ENCODE peak calls at places on chromosomes 11 and 22, in four cellular contexts. One of them, this sample, is unnamed.

GRCh38 chr11:107859459-107860239 is 1.1 kb upstream of the SLC35F2 start:
- DNase-seq in fibroblast of mammary gland: peak
- DNase-seq in CD4-positive, CD25-positive, alpha-beta regulatory T cell: peak
- DNase-seq in CD4-positive, alpha-beta memory T cell: no peak
- DNase-seq in this sample: no peak

GRCh38 chr22:19727310-19728150 is 4.2 kb downstream of the GP1BB start:
- DNase-seq in fibroblast of mammary gland: no peak
- DNase-seq in CD4-positive, alpha-beta memory T cell: no peak
- DNase-seq in CD4-positive, CD25-positive, alpha-beta regulatory T cell: no peak
- DNase-seq in this sample: no peak

GRCh38 chr11:122711831-122712378 is 56.4 kb downstream of the UBASH3B start:
- DNase-seq in fibroblast of mammary gland: no peak
- DNase-seq in CD4-positive, alpha-beta memory T cell: no peak
- DNase-seq in CD4-positive, CD25-positive, alpha-beta regulatory T cell: no peak
- DNase-seq in this sample: no peak

GRCh38 chr22:20015971-20016733 is 471 bp downstream of the ARVCF start:
- DNase-seq in CD4-positive, CD25-positive, alpha-beta regulatory T cell: no peak
- DNase-seq in fibroblast of mammary gland: no peak
- DNase-seq in CD4-positive, alpha-beta memory T cell: no peak
- DNase-seq in this sample: no peak

GRCh38 chr11:2120359-2121100 is 18.7 kb downstream of the IGF2 start:
- DNase-seq in CD4-positive, alpha-beta memory T cell: no peak
- DNase-seq in CD4-positive, CD25-positive, alpha-beta regulatory T cell: no peak
- DNase-seq in fibroblast of mammary gland: no peak
- DNase-seq in this sample: no peak

GRCh38 chr11:120306519-120307242 is 18.4 kb upstream of the TLCD5 start:
- DNase-seq in CD4-positive, CD25-positive, alpha-beta regulatory T cell: no peak
- DNase-seq in CD4-positive, alpha-beta memory T cell: no peak
- DNase-seq in fibroblast of mammary gland: peak
- DNase-seq in this sample: no peak

GRCh38 chr11:121538054-121538453 is 85.3 kb upstream of the SORL1-AS1 start:
- DNase-seq in CD4-positive, alpha-beta memory T cell: no peak
- DNase-seq in CD4-positive, CD25-positive, alpha-beta regulatory T cell: peak
- DNase-seq in fibroblast of mammary gland: no peak
- DNase-seq in this sample: no peak

GRCh38 chr22:21064917-21065864 is 19.4 kb downstream of the LRRC74B start:
- DNase-seq in fibroblast of mammary gland: no peak
- DNase-seq in CD4-positive, CD25-positive, alpha-beta regulatory T cell: no peak
- DNase-seq in CD4-positive, alpha-beta memory T cell: no peak
- DNase-seq in this sample: no peak

GRCh38 chr11:46363455-46363920 is 16.2 kb downstream of the DGKZ start:
- DNase-seq in CD4-positive, alpha-beta memory T cell: no peak
- DNase-seq in fibroblast of mammary gland: peak
- DNase-seq in CD4-positive, CD25-positive, alpha-beta regulatory T cell: no peak
- DNase-seq in this sample: no peak

GRCh38 chr11:66850588-66851250 is 6.1 kb upstream of the LRFN4 start:
- DNase-seq in CD4-positive, CD25-positive, alpha-beta regulatory T cell: no peak
- DNase-seq in fibroblast of mammary gland: no peak
- DNase-seq in CD4-positive, alpha-beta memory T cell: no peak
- DNase-seq in this sample: no peak

GRCh38 chr22:41092023-41092817 is at the start of gene EP300:
- DNase-seq in fibroblast of mammary gland: peak
- DNase-seq in CD4-positive, alpha-beta memory T cell: peak
- DNase-seq in CD4-positive, CD25-positive, alpha-beta regulatory T cell: peak
- DNase-seq in this sample: peak

GRCh38 chr11:117143871-117144476 is at the start of gene PAFAH1B2:
- DNase-seq in CD4-positive, CD25-positive, alpha-beta regulatory T cell: peak
- DNase-seq in fibroblast of mammary gland: peak
- DNase-seq in CD4-positive, alpha-beta memory T cell: peak
- DNase-seq in this sample: peak

GRCh38 chr11:78261367-78261766 is 72.6 kb downstream of the USP35 start:
- DNase-seq in CD4-positive, CD25-positive, alpha-beta regulatory T cell: no peak
- DNase-seq in CD4-positive, alpha-beta memory T cell: no peak
- DNase-seq in fibroblast of mammary gland: no peak
- DNase-seq in this sample: no peak

GRCh38 chr11:69617682-69618081 is 23.3 kb upstream of the CCND1 start:
- DNase-seq in CD4-positive, alpha-beta memory T cell: no peak
- DNase-seq in fibroblast of mammary gland: no peak
- DNase-seq in CD4-positive, CD25-positive, alpha-beta regulatory T cell: no peak
- DNase-seq in this sample: no peak

GRCh38 chr11:72278911-72279310 is 34.9 kb upstream of the PHOX2A start:
- DNase-seq in CD4-positive, alpha-beta memory T cell: no peak
- DNase-seq in fibroblast of mammary gland: peak
- DNase-seq in CD4-positive, CD25-positive, alpha-beta regulatory T cell: no peak
- DNase-seq in this sample: no peak

GRCh38 chr11:118488480-118489109 is 38.7 kb upstream of the TTC36 start:
- DNase-seq in CD4-positive, CD25-positive, alpha-beta regulatory T cell: peak
- DNase-seq in fibroblast of mammary gland: peak
- DNase-seq in CD4-positive, alpha-beta memory T cell: peak
- DNase-seq in this sample: peak

GRCh38 chr22:31080164-31080847 is 812 bp upstream of the SMTN start:
- DNase-seq in CD4-positive, CD25-positive, alpha-beta regulatory T cell: no peak
- DNase-seq in fibroblast of mammary gland: no peak
- DNase-seq in CD4-positive, alpha-beta memory T cell: no peak
- DNase-seq in this sample: no peak

GRCh38 chr11:7442588-7443215 is 42.6 kb upstream of the OLFML1 start:
- DNase-seq in CD4-positive, CD25-positive, alpha-beta regulatory T cell: peak
- DNase-seq in fibroblast of mammary gland: peak
- DNase-seq in CD4-positive, alpha-beta memory T cell: peak
- DNase-seq in this sample: peak

GRCh38 chr11:16966633-16967346 is 47.4 kb downstream of the PLEKHA7 start:
- DNase-seq in CD4-positive, CD25-positive, alpha-beta regulatory T cell: no peak
- DNase-seq in CD4-positive, alpha-beta memory T cell: no peak
- DNase-seq in fibroblast of mammary gland: no peak
- DNase-seq in this sample: no peak

GRCh38 chr22:45882881-45883810 is 93.8 kb downstream of the WNT7B start:
- DNase-seq in CD4-positive, CD25-positive, alpha-beta regulatory T cell: no peak
- DNase-seq in CD4-positive, alpha-beta memory T cell: no peak
- DNase-seq in fibroblast of mammary gland: no peak
- DNase-seq in this sample: no peak

GRCh38 chr11:112963368-112963955 is 2.2 kb downstream of the NCAM1 start:
- DNase-seq in CD4-positive, alpha-beta memory T cell: no peak
- DNase-seq in CD4-positive, CD25-positive, alpha-beta regulatory T cell: no peak
- DNase-seq in fibroblast of mammary gland: no peak
- DNase-seq in this sample: no peak

GRCh38 chr22:27318516-27318915 is 483.0 kb downstream of the MN1 start:
- DNase-seq in CD4-positive, CD25-positive, alpha-beta regulatory T cell: no peak
- DNase-seq in fibroblast of mammary gland: peak
- DNase-seq in CD4-positive, alpha-beta memory T cell: no peak
- DNase-seq in this sample: no peak

GRCh38 chr11:9260182-9261146 is 4.7 kb downstream of the DENND5A start:
- DNase-seq in CD4-positive, CD25-positive, alpha-beta regulatory T cell: peak
- DNase-seq in CD4-positive, alpha-beta memory T cell: no peak
- DNase-seq in fibroblast of mammary gland: no peak
- DNase-seq in this sample: no peak

GRCh38 chr11:18397921-18398320 is 3.6 kb downstream of the LDHA start:
- DNase-seq in CD4-positive, alpha-beta memory T cell: no peak
- DNase-seq in CD4-positive, CD25-positive, alpha-beta regulatory T cell: no peak
- DNase-seq in fibroblast of mammary gland: no peak
- DNase-seq in this sample: no peak

GRCh38 chr11:65131417-65131776 is 2.9 kb downstream of the SYVN1 start:
- DNase-seq in CD4-positive, alpha-beta memory T cell: no peak
- DNase-seq in fibroblast of mammary gland: no peak
- DNase-seq in CD4-positive, CD25-positive, alpha-beta regulatory T cell: no peak
- DNase-seq in this sample: no peak

GRCh38 chr11:57514538-57515331 is 767 bp downstream of the SLC43A1 start:
- DNase-seq in fibroblast of mammary gland: peak
- DNase-seq in CD4-positive, alpha-beta memory T cell: no peak
- DNase-seq in CD4-positive, CD25-positive, alpha-beta regulatory T cell: peak
- DNase-seq in this sample: no peak

GRCh38 chr22:45970709-45971388 is 6.1 kb downstream of the WNT7B start:
- DNase-seq in CD4-positive, CD25-positive, alpha-beta regulatory T cell: no peak
- DNase-seq in CD4-positive, alpha-beta memory T cell: no peak
- DNase-seq in fibroblast of mammary gland: peak
- DNase-seq in this sample: no peak

GRCh38 chr11:57072640-57073039 is 83.9 kb downstream of the OR5AK2 start:
- DNase-seq in fibroblast of mammary gland: peak
- DNase-seq in CD4-positive, CD25-positive, alpha-beta regulatory T cell: no peak
- DNase-seq in CD4-positive, alpha-beta memory T cell: no peak
- DNase-seq in this sample: no peak

GRCh38 chr11:119789766-119790407 is 60.9 kb upstream of the NECTIN1 start:
- DNase-seq in fibroblast of mammary gland: no peak
- DNase-seq in CD4-positive, alpha-beta memory T cell: no peak
- DNase-seq in CD4-positive, CD25-positive, alpha-beta regulatory T cell: no peak
- DNase-seq in this sample: no peak

GRCh38 chr22:27952091-27952490 is 33.0 kb upstream of the PITPNB start:
- DNase-seq in fibroblast of mammary gland: peak
- DNase-seq in CD4-positive, CD25-positive, alpha-beta regulatory T cell: no peak
- DNase-seq in CD4-positive, alpha-beta memory T cell: no peak
- DNase-seq in this sample: no peak

GRCh38 chr11:122101625-122102291 is 14.3 kb downstream of the BLID start:
- DNase-seq in fibroblast of mammary gland: peak
- DNase-seq in CD4-positive, CD25-positive, alpha-beta regulatory T cell: no peak
- DNase-seq in CD4-positive, alpha-beta memory T cell: no peak
- DNase-seq in this sample: no peak

GRCh38 chr11:133835258-133836075 is 9.8 kb downstream of the SPATA19 start:
- DNase-seq in fibroblast of mammary gland: peak
- DNase-seq in CD4-positive, CD25-positive, alpha-beta regulatory T cell: peak
- DNase-seq in CD4-positive, alpha-beta memory T cell: no peak
- DNase-seq in this sample: peak

GRCh38 chr11:1756791-1757771 is 6.6 kb downstream of the CTSD start:
- DNase-seq in fibroblast of mammary gland: no peak
- DNase-seq in CD4-positive, CD25-positive, alpha-beta regulatory T cell: no peak
- DNase-seq in CD4-positive, alpha-beta memory T cell: no peak
- DNase-seq in this sample: no peak

GRCh38 chr22:43823911-43824665 is 12.0 kb upstream of the EFCAB6 start:
- DNase-seq in fibroblast of mammary gland: no peak
- DNase-seq in CD4-positive, alpha-beta memory T cell: no peak
- DNase-seq in CD4-positive, CD25-positive, alpha-beta regulatory T cell: no peak
- DNase-seq in this sample: no peak

DNA sequence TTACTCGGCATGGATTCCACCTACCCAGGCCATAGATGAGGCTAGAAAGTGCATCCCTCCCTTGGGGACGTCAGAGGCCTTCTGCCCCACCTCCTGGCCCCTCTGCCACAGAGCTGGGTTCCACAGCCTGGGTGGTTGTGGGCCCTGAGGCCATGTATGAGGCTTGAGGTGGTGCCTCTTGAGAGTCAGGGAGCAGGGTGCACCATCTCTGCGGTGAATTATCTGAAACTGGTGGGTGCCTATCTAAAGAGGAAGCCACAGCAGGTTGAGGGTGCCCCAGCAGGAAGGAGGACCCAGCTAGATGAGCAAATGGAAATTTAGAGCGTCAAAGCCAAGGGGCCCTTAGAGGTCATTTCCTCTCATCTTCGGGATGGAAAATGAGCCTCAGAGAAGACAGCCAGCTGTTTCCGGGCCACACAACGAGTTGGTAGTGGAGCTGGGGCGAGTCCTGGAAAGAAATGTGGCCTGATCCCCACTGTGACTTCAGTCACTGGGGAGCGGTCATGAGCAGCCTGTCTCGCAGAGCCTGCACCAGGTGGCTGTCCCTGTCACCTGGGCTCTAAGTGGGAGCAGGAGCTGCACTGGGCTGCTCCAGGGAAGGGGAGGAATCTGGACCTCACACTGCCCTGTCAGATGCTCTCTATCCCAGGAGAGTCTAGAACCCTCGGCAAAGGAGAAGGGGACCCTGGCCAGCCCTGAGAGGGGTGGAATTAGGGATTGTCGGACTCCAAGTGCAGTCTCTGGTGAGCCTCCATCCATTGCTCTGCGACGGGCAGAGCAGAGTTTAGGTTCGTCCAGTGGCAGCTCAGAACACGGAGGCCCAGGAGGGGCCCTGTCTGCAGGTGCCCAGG is 7.3 kb downstream of the ADORA2A start:
- DNase-seq in CD4-positive, CD25-positive, alpha-beta regulatory T cell: peak
- DNase-seq in fibroblast of mammary gland: no peak
- DNase-seq in CD4-positive, alpha-beta memory T cell: peak
- DNase-seq in this sample: peak
- H3K4me3 ChIP-seq in CD4-positive, CD25-positive, alpha-beta regulatory T cell: peak
- H3K4me3 ChIP-seq in fibroblast of mammary gland: no peak
- H3K4me3 ChIP-seq in CD4-positive, alpha-beta memory T cell: peak
- H3K4me3 ChIP-seq in this sample: no peak

GRCh38 chr22:50678218-50678650 is 5.6 kb downstream of the SHANK3 start:
- DNase-seq in CD4-positive, alpha-beta memory T cell: no peak
- DNase-seq in CD4-positive, CD25-positive, alpha-beta regulatory T cell: no peak
- DNase-seq in fibroblast of mammary gland: no peak
- DNase-seq in this sample: no peak
- H3K4me3 ChIP-seq in CD4-positive, alpha-beta memory T cell: no peak
- H3K4me3 ChIP-seq in CD4-positive, CD25-positive, alpha-beta regulatory T cell: no peak
- H3K4me3 ChIP-seq in fibroblast of mammary gland: no peak
- H3K4me3 ChIP-seq in this sample: no peak

DNA sequence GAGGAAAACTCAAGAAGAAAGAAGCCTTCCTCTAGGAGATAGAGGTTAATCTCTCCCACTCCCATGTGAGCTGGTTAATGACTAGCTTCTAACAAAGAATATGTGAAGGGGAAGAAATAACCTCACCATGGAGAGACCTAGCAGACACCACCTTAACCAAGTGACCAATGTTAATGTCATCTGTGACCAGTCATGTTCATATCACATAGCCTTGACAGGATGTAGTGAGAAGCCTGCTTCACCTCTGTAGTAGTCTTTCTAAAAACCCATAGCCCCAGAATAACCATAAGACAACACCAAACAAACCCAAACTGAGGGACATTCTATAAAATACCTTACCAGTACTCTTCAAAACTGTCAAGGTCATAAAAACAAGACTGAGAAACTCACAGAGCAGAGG is 21.5 kb upstream of the POU2AF1 start:
- DNase-seq in CD4-positive, alpha-beta memory T cell: no peak
- DNase-seq in CD4-positive, CD25-positive, alpha-beta regulatory T cell: no peak
- DNase-seq in fibroblast of mammary gland: no peak
- DNase-seq in this sample: no peak
- H3K4me3 ChIP-seq in CD4-positive, alpha-beta memory T cell: no peak
- H3K4me3 ChIP-seq in CD4-positive, CD25-positive, alpha-beta regulatory T cell: no peak
- H3K4me3 ChIP-seq in fibroblast of mammary gland: no peak
- H3K4me3 ChIP-seq in this sample: no peak

DNA sequence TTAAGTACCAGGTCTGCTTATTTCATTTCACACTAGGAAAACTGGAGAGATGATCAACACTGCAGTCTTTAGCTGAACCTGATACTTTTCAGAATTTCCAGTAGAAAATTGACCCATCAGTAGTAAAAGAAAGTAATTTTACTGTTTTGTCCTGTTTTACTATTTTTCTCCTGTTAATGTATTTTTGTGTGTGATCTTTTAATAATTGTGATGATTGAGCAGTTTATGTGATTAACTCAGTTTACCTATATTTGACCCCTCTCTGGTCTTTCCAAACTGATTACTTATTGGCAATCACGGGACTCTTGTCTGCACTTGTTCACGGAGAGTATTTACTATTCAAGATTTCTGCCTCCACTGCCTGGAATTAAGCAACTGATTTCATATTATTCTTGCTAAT is 546 bp upstream of the CYP2R1 start:
- DNase-seq in fibroblast of mammary gland: no peak
- DNase-seq in CD4-positive, CD25-positive, alpha-beta regulatory T cell: no peak
- DNase-seq in CD4-positive, alpha-beta memory T cell: no peak
- DNase-seq in this sample: no peak
- H3K4me3 ChIP-seq in fibroblast of mammary gland: peak
- H3K4me3 ChIP-seq in CD4-positive, CD25-positive, alpha-beta regulatory T cell: peak
- H3K4me3 ChIP-seq in CD4-positive, alpha-beta memory T cell: peak
- H3K4me3 ChIP-seq in this sample: peak

This sample was measured in Jurkat, Clone E6-1.